ENCODE peak calls at places on chromosome 4, in seven cellular contexts. B is neuronal stem cell, A is mesendoderm, V is H1, T is IMR-90, E is H9, L is mesenchymal stem cell. H is an unnamed sample.

GRCh38 chr4:25635501-25635900 is 20.1 kb upstream of the SLC34A2 start:
- DNase-seq in B (no peak), A (peak; percentile 37), V (no peak), T (no peak), E (no peak), L (no peak), H (peak; percentile 63)

GRCh38 chr4:81485310-81485980 is 13.7 kb upstream of the RASGEF1B start:
- DNase-seq in B (no peak), A (peak; percentile 56), V (no peak), T (no peak), E (no peak), L (no peak), H (no peak)

GRCh38 chr4:158775091-158775651 is 6.3 kb downstream of the FNIP2 start:
- DNase-seq in B (no peak), A (no peak), V (no peak), T (peak; percentile 68), E (no peak), L (peak; percentile 77), H (no peak)

GRCh38 chr4:176185068-176185467 is 10.3 kb downstream of the SPATA4 start:
- DNase-seq in B (no peak), A (no peak), V (no peak), T (peak; percentile 92), E (no peak), L (peak; percentile 51), H (no peak)

GRCh38 chr4:143531773-143532491 is 18.4 kb downstream of the SMARCA5 start:
- DNase-seq in B (no peak), A (no peak), V (no peak), T (peak; percentile 73), E (no peak), L (no peak), H (no peak)

GRCh38 chr4:48341776-48342558 is 638 bp downstream of the SLAIN2 start:
- DNase-seq in B (peak; percentile 61), A (peak; percentile 74), V (peak; percentile 80), T (peak; percentile 28), E (peak; percentile 67), L (peak; percentile 58), H (peak; percentile 36)

GRCh38 chr4:15996773-15997172 is 33.8 kb upstream of the FGFBP2 start:
- DNase-seq in B (no peak), A (no peak), V (no peak), T (peak; percentile 13), E (no peak), L (peak; percentile 10), H (no peak)

GRCh38 chr4:155694100-155694785 is 27.6 kb downstream of the GUCY1A1 start:
- DNase-seq in B (no peak), A (no peak), V (no peak), T (no peak), E (no peak), L (no peak), H (no peak)

GRCh38 chr4:32499176-32499575 is 1779.0 kb downstream of the PCDH7 start:
- DNase-seq in B (no peak), A (no peak), V (no peak), T (no peak), E (no peak), L (no peak), H (peak; percentile 70)

GRCh38 chr4:7828011-7828720 is 111.5 kb downstream of the AFAP1 start:
- DNase-seq in B (no peak), A (peak; percentile 89), V (no peak), T (peak; percentile 100), E (no peak), L (peak; percentile 99), H (no peak)

GRCh38 chr4:26015133-26015651 is 101.2 kb downstream of the SMIM20 start:
- DNase-seq in B (no peak), A (peak; percentile 79), V (no peak), T (peak; percentile 97), E (no peak), L (peak; percentile 85), H (no peak)

GRCh38 chr4:172514011-172514410 is 654.6 kb upstream of the GALNT7 start:
- DNase-seq in B (no peak), A (no peak), V (no peak), T (no peak), E (no peak), L (no peak), H (no peak)

GRCh38 chr4:170089743-170090666 is at the start of gene AADAT:
- DNase-seq in B (peak; percentile 81), A (peak; percentile 93), V (peak; percentile 89), T (peak; percentile 72), E (peak; percentile 87), L (peak; percentile 84), H (peak; percentile 93)

GRCh38 chr4:8349664-8350225 is 80.2 kb downstream of the HTRA3 start:
- DNase-seq in B (no peak), A (peak; percentile 14), V (peak; percentile 42), T (no peak), E (peak; percentile 28), L (no peak), H (no peak)

GRCh38 chr4:106588906-106589305 is 220.3 kb upstream of the GIMD1 start:
- DNase-seq in B (no peak), A (no peak), V (no peak), T (no peak), E (no peak), L (no peak), H (no peak)

GRCh38 chr4:89640620-89641366 is 196.2 kb downstream of the SNCA start:
- DNase-seq in B (peak; percentile 79), A (peak; percentile 95), V (peak; percentile 80), T (peak; percentile 49), E (peak; percentile 95), L (peak; percentile 74), H (peak; percentile 22)

GRCh38 chr4:110135523-110135922 is 62.9 kb downstream of the ELOVL6 start:
- DNase-seq in B (no peak), A (no peak), V (no peak), T (no peak), E (no peak), L (no peak), H (no peak)

GRCh38 chr4:167452922-167453321 is 218.6 kb upstream of the SPOCK3 start:
- DNase-seq in B (no peak), A (peak; percentile 13), V (no peak), T (no peak), E (no peak), L (no peak), H (no peak)

GRCh38 chr4:167456619-167457018 is 222.3 kb upstream of the SPOCK3 start:
- DNase-seq in B (no peak), A (no peak), V (no peak), T (no peak), E (no peak), L (no peak), H (no peak)
- H3K79me1 ChIP-seq in B (no peaks in the 10 kb centered on the region), A (no peaks in the 10 kb centered on the region), V (no peaks in the 10 kb centered on the region), T (no peaks in the 10 kb centered on the region), E (no peaks in the 10 kb centered on the region), L (no peaks in the 10 kb centered on the region), H (no peaks in the 10 kb centered on the region)

GRCh38 chr4:120920666-120921065 is 1.9 kb downstream of the PRDM5 start:
- DNase-seq in B (no peak), A (no peak), V (no peak), T (no peak), E (no peak), L (no peak), H (no peak)
- H3K79me1 ChIP-seq in B (no peaks in the 10 kb centered on the region), A (peaks cover 2% of the 10 kb centered on the region), V (peaks cover under 1% of the 10 kb centered on the region), T (peaks cover 11% of the 10 kb centered on the region), E (peaks cover 3% of the 10 kb centered on the region), L (peaks cover 17% of the 10 kb centered on the region), H (peaks cover 23% of the 10 kb centered on the region)

GRCh38 chr4:167842487-167842886 is 249.8 kb upstream of the ANXA10 start:
- DNase-seq in B (no peak), A (no peak), V (no peak), T (no peak), E (no peak), L (no peak), H (no peak)
- H3K79me1 ChIP-seq in B (no peaks in the 10 kb centered on the region), A (no peaks in the 10 kb centered on the region), V (no peaks in the 10 kb centered on the region), T (no peaks in the 10 kb centered on the region), E (no peaks in the 10 kb centered on the region), L (no peaks in the 10 kb centered on the region), H (no peaks in the 10 kb centered on the region)

GRCh38 chr4:177220376-177220775 is 89.3 kb upstream of the NEIL3 start:
- DNase-seq in B (no peak), A (no peak), V (no peak), T (peak; percentile 77), E (no peak), L (no peak), H (no peak)
- H3K79me1 ChIP-seq in B (no peaks in the 10 kb centered on the region), A (no peaks in the 10 kb centered on the region), V (no peaks in the 10 kb centered on the region), T (no peaks in the 10 kb centered on the region), E (no peaks in the 10 kb centered on the region), L (no peaks in the 10 kb centered on the region), H (no peaks in the 10 kb centered on the region)

GRCh38 chr4:114364857-114365256 is 233.8 kb upstream of the UGT8 start:
- DNase-seq in B (no peak), A (peak; percentile 97), V (no peak), T (peak; percentile 92), E (no peak), L (peak; percentile 73), H (no peak)
- H3K79me1 ChIP-seq in B (no peaks in the 10 kb centered on the region), A (no peaks in the 10 kb centered on the region), V (no peaks in the 10 kb centered on the region), T (no peaks in the 10 kb centered on the region), E (no peaks in the 10 kb centered on the region), L (no peaks in the 10 kb centered on the region), H (no peaks in the 10 kb centered on the region)

GRCh38 chr4:47038263-47038662 is 6.9 kb downstream of the GABRB1 start:
- DNase-seq in B (no peak), A (no peak), V (no peak), T (no peak), E (no peak), L (no peak), H (no peak)
- H3K79me1 ChIP-seq in B (no peaks in the 10 kb centered on the region), A (no peaks in the 10 kb centered on the region), V (no peaks in the 10 kb centered on the region), T (no peaks in the 10 kb centered on the region), E (no peaks in the 10 kb centered on the region), L (no peaks in the 10 kb centered on the region), H (no peaks in the 10 kb centered on the region)

GRCh38 chr4:43048570-43048969 is 156.1 kb downstream of the GRXCR1 start:
- DNase-seq in B (no peak), A (peak; percentile 60), V (no peak), T (no peak), E (no peak), L (no peak), H (no peak)

DNA sequence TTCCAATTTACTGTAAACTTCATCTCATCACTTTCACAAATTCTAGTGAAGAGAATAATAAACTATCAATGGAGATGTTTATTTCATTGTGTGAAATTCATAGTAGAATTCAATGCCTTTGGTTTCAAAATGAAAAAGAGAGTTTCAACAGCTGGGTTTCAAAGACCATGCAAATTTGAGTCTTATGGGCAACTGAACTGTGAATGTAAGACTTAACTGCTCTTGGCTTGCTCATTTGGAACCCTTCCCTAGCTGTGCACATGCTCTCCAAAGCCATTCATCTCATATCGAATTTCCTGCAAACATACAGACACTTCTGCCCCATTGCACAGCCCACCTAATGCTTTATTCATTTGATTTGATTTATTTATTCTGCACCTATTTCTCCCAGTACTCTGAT is 154.5 kb downstream of the GRXCR1 start:
- DNase-seq in B (no peak), A (no peak), V (no peak), T (no peak), E (no peak), L (no peak), H (no peak)
- H3K79me1 ChIP-seq in B (no peaks in the 10 kb centered on the region), A (no peaks in the 10 kb centered on the region), V (no peaks in the 10 kb centered on the region), T (no peaks in the 10 kb centered on the region), E (no peaks in the 10 kb centered on the region), L (no peaks in the 10 kb centered on the region), H (no peaks in the 10 kb centered on the region)

GRCh38 chr4:165834116-165834515 is 38.9 kb upstream of the TLL1 start:
- DNase-seq in B (no peak), A (no peak), V (no peak), T (no peak), E (no peak), L (no peak), H (no peak)
- H3K79me1 ChIP-seq in B (no peaks in the 10 kb centered on the region), A (no peaks in the 10 kb centered on the region), V (no peaks in the 10 kb centered on the region), T (no peaks in the 10 kb centered on the region), E (no peaks in the 10 kb centered on the region), L (no peaks in the 10 kb centered on the region), H (no peaks in the 10 kb centered on the region)